ENCODE peak calls at places on chromosomes 3 and 15, in nine cellular contexts. N is activated T-cell treated with anti-CD3 and anti-CD28 coated beads, Interleukin-2, amount 50 U/mL, for 1 hour; I is cardiac muscle cell; A is NCI-H146; T is activated CD8-positive, alpha-beta T cell treated with anti-CD3 and anti-CD28 coated beads for 36 hours; E is activated CD8-positive, alpha-beta memory T cell treated with anti-CD3 and anti-CD28 coated beads for 1 hour; F is fibroblast of lung; U is stimulated activated CD8-positive, alpha-beta memory T cell treated with anti-CD3 and anti-CD28 coated beads, Interleukin-4, amount 100 ng/mL, for 4 hours; Z is nucleus accumbens. S is an unnamed sample.
A peak's percentile ranks its signal among the peaks of the same experiment; 100 is the strongest.

GRCh38 chr15:95653361-95653805 is 677.1 kb upstream of the NR2F2 start:
- DNase-seq in N (no peak), I (no peak), A (no peak), T (no peak), E (no peak), F (no peak), U (no peak), Z (no peak), S (peak; percentile 64)

GRCh38 chr3:45110185-45110833 is 35.9 kb downstream of the CDCP1 start:
- DNase-seq in N (peak; percentile 24), I (no peak), A (no peak), T (peak; percentile 48), E (no peak), F (no peak), U (no peak), Z (no peak), S (peak; percentile 69)

GRCh38 chr3:169354774-169355501 is 308.6 kb downstream of the MECOM start:
- DNase-seq in N (no peak), I (no peak), A (peak; percentile 96), T (no peak), E (no peak), F (no peak), U (no peak), Z (no peak), S (no peak)

GRCh38 chr3:42529463-42529862 is 27.0 kb downstream of the VIPR1 start:
- DNase-seq in N (no peak), I (no peak), A (no peak), T (no peak), E (no peak), F (no peak), U (no peak), Z (no peak), S (no peak)

GRCh38 chr3:29334652-29335189 is 53.9 kb downstream of the RBMS3 start:
- DNase-seq in N (no peak), I (no peak), A (no peak), T (no peak), E (no peak), F (no peak), U (no peak), Z (no peak), S (no peak)

GRCh38 chr15:99967841-99968371 is 234.7 kb upstream of the LYSMD4 start:
- DNase-seq in N (no peak), I (no peak), A (no peak), T (no peak), E (no peak), F (no peak), U (no peak), Z (no peak), S (peak; percentile 88)

GRCh38 chr3:113507501-113508067 is 7.4 kb downstream of the SPICE1 start:
- DNase-seq in N (no peak), I (no peak), A (no peak), T (no peak), E (no peak), F (no peak), U (no peak), Z (no peak), S (no peak)

GRCh38 chr3:172709776-172710708 is 825 bp downstream of the NCEH1 start:
- DNase-seq in N (peak; percentile 19), I (peak; percentile 60), A (peak; percentile 64), T (peak; percentile 31), E (no peak), F (peak; percentile 46), U (no peak), Z (no peak), S (peak; percentile 67)

GRCh38 chr15:89857673-89858072 is 36.1 kb downstream of the AP3S2 start:
- DNase-seq in N (no peak), I (no peak), A (no peak), T (no peak), E (no peak), F (no peak), U (no peak), Z (no peak), S (no peak)

GRCh38 chr3:142993958-142994442 is 7.4 kb upstream of the U2SURP start:
- DNase-seq in N (peak; percentile 55), I (peak; percentile 70), A (peak; percentile 79), T (peak; percentile 81), E (peak; percentile 31), F (peak; percentile 81), U (peak; percentile 25), Z (no peak), S (peak; percentile 76)

GRCh38 chr15:97072560-97072959 is 742.1 kb downstream of the NR2F2 start:
- DNase-seq in N (no peak), I (peak; percentile 51), A (no peak), T (no peak), E (no peak), F (peak; percentile 24), U (no peak), Z (no peak), S (no peak)

GRCh38 chr3:38755130-38755529 is 60.9 kb downstream of the SCN10A start:
- DNase-seq in N (no peak), I (peak; percentile 59), A (no peak), T (no peak), E (no peak), F (no peak), U (no peak), Z (no peak), S (no peak)

GRCh38 chr15:49901867-49902775 is 216.9 kb downstream of the ATP8B4 start:
- DNase-seq in N (no peak), I (no peak), A (no peak), T (no peak), E (no peak), F (peak; percentile 83), U (no peak), Z (no peak), S (peak; percentile 36)

GRCh38 chr3:148847351-148847750 is 17.7 kb upstream of the CPA3 start:
- DNase-seq in N (no peak), I (no peak), A (no peak), T (no peak), E (no peak), F (peak; percentile 47), U (no peak), Z (no peak), S (no peak)

GRCh38 chr15:45704329-45705249 is 69.8 kb downstream of the SQOR start:
- DNase-seq in N (peak; percentile 28), I (peak; percentile 74), A (no peak), T (peak; percentile 17), E (no peak), F (peak; percentile 28), U (no peak), Z (no peak), S (no peak)

GRCh38 chr3:144104146-144104545 is 132.5 kb downstream of the DIPK2A start:
- DNase-seq in N (no peak), I (no peak), A (peak; percentile 99), T (no peak), E (no peak), F (no peak), U (no peak), Z (no peak), S (no peak)

S was measured in M059J.